ENCODE peak calls at places on chromosome 5, in nine cellular contexts. V is ovary, L is esophagus muscularis mucosa, G is A549, Q is HepG2, K is stomach, W is suprapubic skin, N is SK-N-SH, A is K562. B is an unnamed sample.
A peak's percentile ranks its signal among the peaks of the same experiment; 100 is the strongest.

GRCh38 chr5:88502179-88503064 is 233.8 kb upstream of the TMEM161B start:
- DNase-seq in V (no peak), K (no peak), W (no peak), N (no peak), Q (no peak), L (no peak), G (no peak), A (no peak), B (no peak)

GRCh38 chr5:78050888-78051287 is 243.6 kb downstream of the AP3B1 start:
- DNase-seq in N (no peak), K (no peak), W (no peak), A (no peak), V (no peak), L (no peak), G (no peak), Q (no peak), B (no peak)

GRCh38 chr5:18457255-18457654 is 823.0 kb downstream of the TAF11L14 start:
- DNase-seq in W (no peak), V (no peak), N (no peak), A (no peak), Q (no peak), G (no peak), K (no peak), L (no peak), B (no peak)

GRCh38 chr5:142976861-142977260 is 206.7 kb downstream of the ARHGAP26 start:
- DNase-seq in Q (no peak), W (no peak), L (no peak), V (no peak), A (no peak), K (no peak), G (no peak), N (no peak), B (no peak)

GRCh38 chr5:15899481-15899880 is 280.1 kb downstream of the MARCHF11 start:
- DNase-seq in K (no peak), Q (no peak), W (no peak), N (no peak), V (no peak), G (no peak), L (no peak), A (no peak), B (no peak)

GRCh38 chr5:116409591-116410296 is 164.9 kb downstream of the SEMA6A start:
- DNase-seq in N (no peak), K (no peak), W (no peak), V (no peak), G (no peak), L (no peak), Q (no peak), A (no peak), B (no peak)

GRCh38 chr5:1021136-1021968 is 12.8 kb downstream of the NKD2 start:
- DNase-seq in G (no peak), A (no peak), V (no peak), L (no peak), K (no peak), N (peak; percentile 38), Q (no peak), W (no peak), B (no peak)

GRCh38 chr5:139371482-139372435 is 11.3 kb downstream of the SLC23A1 start:
- DNase-seq in L (no peak), G (no peak), Q (no peak), W (no peak), N (no peak), V (no peak), A (no peak), K (no peak), B (no peak)

DNA sequence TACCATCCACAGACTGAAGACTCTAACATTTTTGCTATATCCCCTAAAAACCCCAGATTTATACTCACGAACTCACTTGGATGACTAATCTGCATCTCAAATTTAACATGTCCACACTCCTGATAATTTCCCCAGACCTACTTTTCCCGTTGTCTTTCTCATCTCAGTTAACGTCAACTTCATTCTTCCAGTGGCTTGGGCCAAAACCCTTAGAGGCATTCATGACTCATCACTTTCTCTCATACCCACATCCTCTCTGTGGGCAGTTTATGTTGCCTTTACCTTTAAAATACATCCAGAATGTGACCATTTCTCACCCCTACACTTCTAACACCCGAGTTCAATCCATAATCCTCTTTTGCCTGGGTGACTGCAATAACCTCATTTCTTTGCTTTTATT is 96.7 kb downstream of the EDIL3 start:
- DNase-seq in V (no peak), L (no peak), K (no peak), W (no peak), N (no peak), Q (no peak), A (no peak), G (peak; percentile 9), B (no peak)
- TF ChIP-seq EP300 in V (no peak), L (no peak), K (no peak), W (no peak), N (peak; percentile 88), Q (no peak), A (no peak), G (no peak), B (no peak)

GRCh38 chr5:173590436-173591299 is 25.8 kb downstream of the BOD1 start:
- DNase-seq in W (no peak), A (no peak), N (no peak), K (no peak), V (peak; percentile 45), Q (no peak), L (no peak), G (no peak), B (no peak)

GRCh38 chr5:173595826-173596225 is 20.6 kb downstream of the BOD1 start:
- DNase-seq in L (no peak), G (no peak), V (no peak), N (no peak), K (no peak), A (no peak), Q (no peak), W (no peak), B (no peak)

GRCh38 chr5:173592050-173592669 is 24.3 kb downstream of the BOD1 start:
- DNase-seq in W (no peak), Q (no peak), A (peak; percentile 51), L (no peak), G (peak; percentile 21), N (peak; percentile 35), V (no peak), K (no peak), B (no peak)

GRCh38 chr5:173594061-173594460 is 22.4 kb downstream of the BOD1 start:
- DNase-seq in Q (no peak), A (no peak), L (no peak), K (no peak), N (no peak), W (no peak), V (no peak), G (no peak), B (no peak)

GRCh38 chr5:173591300-173591622 is 25.2 kb downstream of the BOD1 start:
- DNase-seq in V (no peak), A (no peak), L (no peak), K (no peak), G (no peak), N (peak; percentile 47), W (no peak), Q (no peak), B (no peak)
- TF ChIP-seq EP300 in V (no peak), A (no peak), L (no peak), K (no peak), G (no peak), N (no peak), W (no peak), Q (no peak), B (no peak)

GRCh38 chr5:10249948-10250803 is at the start of gene CCT5:
- DNase-seq in L (peak; percentile 97), Q (peak; percentile 97), G (peak; percentile 95), W (peak; percentile 96), V (peak; percentile 93), N (peak; percentile 94), A (peak; percentile 93), K (peak; percentile 93), B (peak; percentile 79)

GRCh38 chr5:10244357-10244944 is 5.2 kb downstream of the ATPSCKMT start:
- DNase-seq in L (no peak), Q (no peak), G (no peak), V (no peak), K (no peak), A (no peak), N (no peak), W (no peak), B (no peak)

GRCh38 chr5:10243660-10244240 is 5.9 kb downstream of the ATPSCKMT start:
- DNase-seq in W (no peak), L (no peak), N (no peak), G (no peak), K (no peak), A (no peak), V (no peak), Q (no peak), B (no peak)

GRCh38 chr5:10248378-10249260 is 1.1 kb downstream of the ATPSCKMT start:
- DNase-seq in V (peak; percentile 41), A (no peak), N (no peak), K (no peak), W (no peak), G (no peak), Q (no peak), L (no peak), B (no peak)

GRCh38 chr5:10246761-10247160 is 2.9 kb downstream of the ATPSCKMT start:
- DNase-seq in W (no peak), N (no peak), Q (peak; percentile 59), K (no peak), G (no peak), L (no peak), A (no peak), V (no peak), B (no peak)
- TF ChIP-seq EP300 in W (no peak), N (no peak), Q (no peak), K (no peak), G (no peak), L (no peak), A (no peak), V (no peak), B (no peak)

GRCh38 chr5:37918420-37918819 is 78.6 kb upstream of the GDNF start:
- DNase-seq in K (no peak), W (no peak), N (no peak), G (no peak), L (peak; percentile 55), Q (no peak), V (no peak), A (no peak), B (no peak)
- TF ChIP-seq EP300 in K (no peak), W (no peak), N (no peak), G (no peak), L (no peak), Q (no peak), V (no peak), A (no peak), B (no peak)

DNA sequence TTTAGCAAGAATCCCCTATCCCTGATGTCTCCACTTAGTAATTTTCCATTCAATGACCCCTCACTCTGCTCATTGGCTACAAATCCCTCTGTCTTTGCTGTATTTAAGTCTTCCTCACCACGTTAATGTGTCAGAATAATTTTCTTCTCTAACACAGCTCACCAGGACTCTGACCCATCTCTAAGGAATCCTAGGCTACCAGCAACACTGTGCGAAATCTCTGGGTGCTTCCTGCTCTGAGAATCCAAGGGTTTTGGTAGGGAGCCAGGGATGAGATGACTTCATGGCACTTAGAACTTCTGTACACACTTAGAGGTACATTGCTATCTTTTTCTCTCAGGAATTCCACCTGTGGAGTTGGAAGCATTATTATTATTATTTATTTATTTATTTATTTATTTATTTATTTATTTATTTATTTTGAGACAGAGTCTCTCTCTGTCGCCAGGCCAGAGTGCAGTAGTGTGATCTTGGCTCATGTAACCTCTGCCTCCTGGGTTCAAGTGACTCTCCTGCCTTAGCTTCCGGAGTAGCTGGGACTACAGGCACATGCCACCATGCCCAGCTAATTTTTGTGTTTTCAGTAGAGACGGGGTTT is 53.5 kb downstream of the FOXI1 start:
- DNase-seq in K (no peak), V (no peak), Q (no peak), G (peak; percentile 29), L (no peak), N (no peak), W (no peak), A (no peak), B (no peak)
- TF ChIP-seq EP300 in K (no peak), V (no peak), Q (no peak), G (no peak), L (no peak), N (no peak), W (no peak), A (no peak), B (no peak)